ENCODE peak calls at places on chromosomes 1 and 21, in four cellular contexts. One of them, this sample, is unnamed.

GRCh38 chr1:20357796-20358195 is 67.1 kb downstream of the VWA5B1 start:
- DNase-seq in foreskin fibroblast: no peak
- DNase-seq in A549: no peak
- DNase-seq in fibroblast of mammary gland: no peak
- DNase-seq in this sample: no peak

GRCh38 chr1:43994794-43995790 is 3.7 kb downstream of the CCDC24 start:
- DNase-seq in foreskin fibroblast: no peak
- DNase-seq in A549: peak; percentile 36
- DNase-seq in fibroblast of mammary gland: peak; percentile 47
- DNase-seq in this sample: peak; percentile 63

GRCh38 chr1:220881918-220882891 is 3.0 kb downstream of the HLX start:
- DNase-seq in foreskin fibroblast: peak; percentile 49
- DNase-seq in A549: no peak
- DNase-seq in fibroblast of mammary gland: peak; percentile 50
- DNase-seq in this sample: no peak

GRCh38 chr1:179728266-179728665 is 14.8 kb upstream of the FAM163A start:
- DNase-seq in foreskin fibroblast: no peak
- DNase-seq in A549: no peak
- DNase-seq in fibroblast of mammary gland: peak; percentile 10
- DNase-seq in this sample: no peak

GRCh38 chr1:224851210-224851849 is 78.1 kb upstream of the DNAH14 start:
- DNase-seq in foreskin fibroblast: peak; percentile 29
- DNase-seq in A549: peak; percentile 55
- DNase-seq in fibroblast of mammary gland: peak; percentile 63
- DNase-seq in this sample: peak; percentile 78

GRCh38 chr1:81349194-81349965 is 451.4 kb upstream of the ADGRL2 start:
- DNase-seq in foreskin fibroblast: no peak
- DNase-seq in A549: no peak
- DNase-seq in fibroblast of mammary gland: no peak
- DNase-seq in this sample: no peak

GRCh38 chr1:1907098-1907736 is 7.8 kb upstream of the CALML6 start:
- DNase-seq in foreskin fibroblast: no peak
- DNase-seq in A549: no peak
- DNase-seq in fibroblast of mammary gland: no peak
- DNase-seq in this sample: peak; percentile 50

GRCh38 chr1:47209091-47209490 is 19.3 kb upstream of the PDZK1IP1 start:
- DNase-seq in foreskin fibroblast: no peak
- DNase-seq in A549: no peak
- DNase-seq in fibroblast of mammary gland: no peak
- DNase-seq in this sample: peak; percentile 23

GRCh38 chr1:235004276-235004675 is 124.4 kb downstream of the TOMM20 start:
- DNase-seq in foreskin fibroblast: no peak
- DNase-seq in A549: no peak
- DNase-seq in fibroblast of mammary gland: no peak
- DNase-seq in this sample: no peak

GRCh38 chr1:160020196-160020595 is 11.6 kb downstream of the PIGM start:
- DNase-seq in foreskin fibroblast: no peak
- DNase-seq in A549: no peak
- DNase-seq in fibroblast of mammary gland: no peak
- DNase-seq in this sample: no peak

GRCh38 chr1:167973832-167974231 is 37.0 kb upstream of the MPC2 start:
- DNase-seq in foreskin fibroblast: no peak
- DNase-seq in A549: no peak
- DNase-seq in fibroblast of mammary gland: no peak
- DNase-seq in this sample: no peak

GRCh38 chr1:175385316-175385715 is 192.7 kb upstream of the KIAA0040 start:
- DNase-seq in foreskin fibroblast: no peak
- DNase-seq in A549: no peak
- DNase-seq in fibroblast of mammary gland: peak; percentile 10
- DNase-seq in this sample: no peak

GRCh38 chr1:28197682-28198415 is 21.4 kb upstream of the PTAFR start:
- DNase-seq in foreskin fibroblast: no peak
- DNase-seq in A549: no peak
- DNase-seq in fibroblast of mammary gland: no peak
- DNase-seq in this sample: no peak

GRCh38 chr1:63557365-63557987 is 34.2 kb downstream of the EFCAB7 start:
- DNase-seq in foreskin fibroblast: peak; percentile 20
- DNase-seq in A549: no peak
- DNase-seq in fibroblast of mammary gland: peak; percentile 56
- DNase-seq in this sample: no peak

GRCh38 chr1:48309564-48310082 is 87.1 kb downstream of the SLC5A9 start:
- DNase-seq in foreskin fibroblast: no peak
- DNase-seq in A549: no peak
- DNase-seq in fibroblast of mammary gland: no peak
- DNase-seq in this sample: peak; percentile 3

GRCh38 chr1:6888268-6888667 is 103.0 kb downstream of the CAMTA1 start:
- DNase-seq in foreskin fibroblast: no peak
- DNase-seq in A549: no peak
- DNase-seq in fibroblast of mammary gland: no peak
- DNase-seq in this sample: no peak

GRCh38 chr1:7588457-7588827 is 182.7 kb upstream of the VAMP3 start:
- DNase-seq in foreskin fibroblast: no peak
- DNase-seq in A549: no peak
- DNase-seq in fibroblast of mammary gland: no peak
- DNase-seq in this sample: no peak

GRCh38 chr1:230279583-230279945 is 146.6 kb downstream of the PGBD5 start:
- DNase-seq in foreskin fibroblast: no peak
- DNase-seq in A549: no peak
- DNase-seq in fibroblast of mammary gland: no peak
- DNase-seq in this sample: no peak

GRCh38 chr1:37890378-37891014 is 31.1 kb upstream of the MTF1 start:
- DNase-seq in foreskin fibroblast: no peak
- DNase-seq in A549: peak; percentile 14
- DNase-seq in fibroblast of mammary gland: peak; percentile 62
- DNase-seq in this sample: no peak

GRCh38 chr21:36415375-36415774 is 30.2 kb downstream of the CHAF1B start:
- DNase-seq in foreskin fibroblast: no peak
- DNase-seq in A549: no peak
- DNase-seq in fibroblast of mammary gland: no peak
- DNase-seq in this sample: no peak

GRCh38 chr1:220544901-220545303 is 17.0 kb downstream of the MARK1 start:
- DNase-seq in foreskin fibroblast: no peak
- DNase-seq in A549: no peak
- DNase-seq in fibroblast of mammary gland: no peak
- DNase-seq in this sample: no peak

GRCh38 chr1:55037733-55038551 is 1.4 kb upstream of the PCSK9 start:
- DNase-seq in foreskin fibroblast: no peak
- DNase-seq in A549: no peak
- DNase-seq in fibroblast of mammary gland: no peak
- DNase-seq in this sample: no peak

GRCh38 chr1:231603598-231604275 is 22.9 kb upstream of the DISC1 start:
- DNase-seq in foreskin fibroblast: no peak
- DNase-seq in A549: peak; percentile 57
- DNase-seq in fibroblast of mammary gland: peak; percentile 65
- DNase-seq in this sample: peak; percentile 79

GRCh38 chr1:154862927-154863701 is 7.0 kb downstream of the KCNN3 start:
- DNase-seq in foreskin fibroblast: no peak
- DNase-seq in A549: no peak
- DNase-seq in fibroblast of mammary gland: no peak
- DNase-seq in this sample: no peak

GRCh38 chr1:170623171-170623570 is 40.8 kb upstream of the PRRX1 start:
- DNase-seq in foreskin fibroblast: peak; percentile 96
- DNase-seq in A549: no peak
- DNase-seq in fibroblast of mammary gland: peak; percentile 98
- DNase-seq in this sample: no peak

GRCh38 chr1:179164494-179164893 is 65.0 kb downstream of the ABL2 start:
- DNase-seq in foreskin fibroblast: peak; percentile 57
- DNase-seq in A549: no peak
- DNase-seq in fibroblast of mammary gland: peak; percentile 66
- DNase-seq in this sample: peak; percentile 13

GRCh38 chr1:181392613-181393170 is 90.6 kb upstream of the CACNA1E start:
- DNase-seq in foreskin fibroblast: peak; percentile 3
- DNase-seq in A549: no peak
- DNase-seq in fibroblast of mammary gland: peak; percentile 5
- DNase-seq in this sample: no peak

GRCh38 chr1:121459235-121459634 is 274.5 kb downstream of the SRGAP2C start:
- DNase-seq in foreskin fibroblast: no peak
- DNase-seq in A549: no peak
- DNase-seq in fibroblast of mammary gland: no peak
- DNase-seq in this sample: no peak

GRCh38 chr1:121452484-121452883 is 267.7 kb downstream of the SRGAP2C start:
- DNase-seq in foreskin fibroblast: no peak
- DNase-seq in A549: no peak
- DNase-seq in fibroblast of mammary gland: no peak
- DNase-seq in this sample: no peak

DNA sequence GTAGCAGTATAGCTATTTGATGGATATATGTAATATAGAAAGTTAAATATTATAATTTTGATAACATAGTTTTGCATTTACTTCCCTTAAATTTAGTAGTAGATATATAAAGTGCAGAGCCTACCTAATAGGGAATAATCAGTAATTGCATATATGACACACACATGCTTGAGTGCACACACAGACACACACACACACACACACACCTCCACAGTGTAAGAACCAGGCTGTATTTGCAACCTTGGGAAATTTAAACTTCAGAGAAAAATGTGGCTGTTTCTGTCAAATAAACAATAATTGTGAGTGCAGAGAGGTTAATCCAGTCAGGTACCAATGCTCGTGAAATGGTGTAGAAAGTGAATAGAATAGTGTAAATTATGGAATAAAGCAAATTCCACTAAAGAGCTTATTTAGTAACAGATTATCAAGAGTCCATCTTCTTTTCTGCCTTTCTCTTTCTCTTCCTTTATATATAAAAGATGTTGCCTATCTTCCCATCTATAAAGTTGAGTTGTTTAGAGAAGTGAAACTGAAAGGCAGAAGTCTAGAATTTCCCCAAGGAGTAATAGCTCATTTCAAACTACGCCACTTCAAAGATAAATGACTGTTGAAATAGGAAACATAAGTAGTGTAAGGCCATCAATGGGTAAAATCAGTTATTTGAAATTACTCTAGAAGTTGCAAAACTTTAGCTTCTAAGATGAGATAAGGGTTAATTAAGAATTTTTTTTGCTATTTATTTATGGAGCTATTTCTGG is 273.7 kb downstream of the SRGAP2C start:
- DNase-seq in foreskin fibroblast: no peak
- DNase-seq in A549: no peak
- DNase-seq in fibroblast of mammary gland: peak; percentile 18
- DNase-seq in this sample: no peak
- H3K4me3 ChIP-seq in foreskin fibroblast: no peak overlapping the region
- H3K4me3 ChIP-seq in A549: no peak overlapping the region
- H3K4me3 ChIP-seq in fibroblast of mammary gland: no peak overlapping the region
- H3K4me3 ChIP-seq in this sample: no peak overlapping the region

DNA sequence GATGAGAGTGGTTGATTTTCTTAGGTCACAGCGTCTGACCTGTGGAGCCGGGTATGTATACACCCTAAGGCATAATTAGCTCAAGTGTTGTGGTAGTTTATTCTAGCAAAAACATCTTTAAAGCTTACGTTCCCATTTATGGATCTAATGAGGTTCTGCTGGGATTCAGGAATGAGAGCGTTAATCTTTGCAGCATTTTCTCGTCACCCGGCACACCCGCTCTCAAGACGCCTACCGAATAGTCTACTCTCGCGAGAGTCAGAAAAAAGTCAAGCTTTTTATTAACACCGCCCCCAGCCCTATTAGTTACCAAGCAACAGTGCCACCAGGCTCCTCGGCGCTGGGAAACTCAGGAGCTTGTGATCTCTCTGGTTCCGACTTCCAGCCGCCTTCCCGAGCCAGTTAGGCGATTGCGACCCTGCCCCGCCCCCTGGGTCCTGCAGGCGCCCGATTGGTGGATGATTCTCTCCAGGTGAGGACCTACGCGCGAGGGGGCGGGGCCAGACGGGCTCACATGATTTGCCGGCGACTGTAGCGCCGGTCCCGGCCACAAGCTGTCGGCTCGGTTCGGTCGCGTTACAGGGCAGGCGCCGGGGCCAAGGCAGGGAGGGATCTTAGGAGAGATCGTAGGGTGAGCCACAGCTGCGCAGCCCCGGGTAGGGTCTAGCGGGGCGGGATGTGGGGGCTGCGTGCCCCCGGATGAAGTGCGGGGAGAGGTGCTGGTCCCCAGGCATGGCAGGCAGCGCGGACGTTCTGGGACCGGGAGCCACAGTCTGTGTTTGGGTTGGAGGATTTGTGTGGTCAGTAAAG is at the start of gene PFKFB2:
- DNase-seq in foreskin fibroblast: peak; percentile 73
- DNase-seq in A549: peak; percentile 98
- DNase-seq in fibroblast of mammary gland: peak; percentile 91
- DNase-seq in this sample: peak; percentile 83
- H3K4me3 ChIP-seq in foreskin fibroblast: peak within 1 kb of the TSS; percentile 92
- H3K4me3 ChIP-seq in A549: peak within 1 kb of the TSS; percentile 91
- H3K4me3 ChIP-seq in fibroblast of mammary gland: peak within 1 kb of the TSS; percentile 80
- H3K4me3 ChIP-seq in this sample: peak within 1 kb of the TSS; percentile 51

DNA sequence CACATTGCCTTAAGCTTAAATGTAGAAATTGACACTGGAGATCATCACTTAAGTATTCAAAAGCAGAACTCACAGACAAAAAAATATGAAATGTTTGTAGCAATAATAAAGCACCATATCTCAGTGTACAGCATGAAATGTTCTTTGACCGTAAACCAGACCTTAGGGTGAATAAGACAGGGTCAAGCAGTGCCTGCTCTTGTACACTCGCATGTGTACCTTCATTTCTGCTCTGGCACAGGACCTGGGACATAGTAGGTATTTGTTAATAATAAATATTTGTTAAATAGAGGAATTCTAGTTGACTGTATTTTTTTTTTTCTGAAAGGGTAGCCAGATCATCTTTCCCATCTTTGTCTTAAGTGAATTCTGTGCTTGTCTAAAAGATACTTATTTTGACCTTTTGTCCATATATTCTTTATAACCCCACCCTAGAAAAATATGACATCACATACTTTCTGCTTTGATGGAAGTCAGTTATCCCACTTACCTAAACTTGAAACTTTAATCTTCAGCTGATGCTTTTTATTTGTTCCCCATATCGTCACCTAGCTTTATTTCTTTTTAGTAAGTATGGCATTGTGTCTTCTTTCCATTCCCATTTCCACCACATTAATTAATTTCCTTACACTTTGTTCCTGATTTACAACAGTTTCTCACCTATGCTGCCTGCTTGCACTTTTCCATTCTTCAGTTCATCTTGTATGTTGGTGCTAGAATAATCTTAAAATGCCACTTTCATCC is 1.7 kb downstream of the CDC7 start:
- DNase-seq in foreskin fibroblast: no peak
- DNase-seq in A549: no peak
- DNase-seq in fibroblast of mammary gland: no peak
- DNase-seq in this sample: no peak
- H3K4me3 ChIP-seq in foreskin fibroblast: peak overlapping the region; percentile 90
- H3K4me3 ChIP-seq in A549: peak overlapping the region; percentile 58
- H3K4me3 ChIP-seq in fibroblast of mammary gland: peak overlapping the region; percentile 87
- H3K4me3 ChIP-seq in this sample: peak overlapping the region; percentile 60

DNA sequence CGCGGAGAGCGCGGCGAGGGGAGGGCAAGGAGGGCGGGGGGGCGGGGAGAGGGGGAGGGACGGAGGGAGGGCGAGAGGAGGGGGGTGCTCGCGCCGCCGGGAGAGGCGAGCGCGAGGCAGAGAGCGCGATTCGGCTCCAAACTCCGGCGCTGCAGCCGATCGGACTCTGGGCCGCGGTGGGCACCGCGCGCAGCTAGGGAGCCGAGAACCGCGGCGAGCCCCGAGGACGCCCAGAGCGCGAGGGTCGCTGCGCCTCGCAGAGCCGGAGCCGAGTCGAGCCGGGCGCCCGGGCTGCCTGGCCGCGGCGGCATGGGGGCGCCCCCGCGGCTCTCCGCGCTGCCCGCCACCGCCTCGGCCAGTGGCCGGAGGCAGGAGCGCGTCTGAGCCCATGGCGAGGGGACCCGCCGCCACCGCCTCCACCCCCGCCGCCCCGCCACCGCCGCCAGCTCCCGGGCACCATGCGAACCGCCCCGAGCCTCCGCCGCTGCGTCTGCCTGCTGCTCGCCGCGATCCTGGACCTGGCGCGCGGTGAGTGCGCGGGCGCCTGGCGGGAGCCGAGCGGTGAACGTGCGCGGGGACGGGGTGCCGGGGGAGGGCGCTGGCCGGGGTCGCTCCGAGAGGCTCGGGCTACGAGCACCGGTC is at the start of gene IGSF21:
- DNase-seq in foreskin fibroblast: no peak
- DNase-seq in A549: no peak
- DNase-seq in fibroblast of mammary gland: no peak
- DNase-seq in this sample: no peak
- H3K4me3 ChIP-seq in foreskin fibroblast: no peak within 1 kb of the TSS
- H3K4me3 ChIP-seq in A549: no peak within 1 kb of the TSS
- H3K4me3 ChIP-seq in fibroblast of mammary gland: no peak within 1 kb of the TSS
- H3K4me3 ChIP-seq in this sample: no peak within 1 kb of the TSS

This sample was measured in HAP-1.